ENCODE peak calls at places on chromosome 10, in eight cellular contexts. W, R, H, A, Y, X, S and J are unnamed samples.

GRCh38 chr10:31999836-32000235 is 56.4 kb downstream of the KIF5B start:
- DNase-seq in R (no peak), A (no peak), H (no peak), X (no peak), S (no peak), W (no peak), Y (no peak), J (no peak)

GRCh38 chr10:43202224-43202656 is 64.0 kb downstream of the CSGALNACT2 start:
- DNase-seq in S (peak), X (no peak), W (peak), Y (no peak), R (peak), H (peak), A (peak), J (peak)

GRCh38 chr10:73601486-73601921 is 10.4 kb upstream of the USP54 start:
- DNase-seq in A (no peak), X (no peak), H (no peak), S (no peak), R (no peak), Y (peak), W (no peak), J (no peak)

GRCh38 chr10:117138838-117139580 is 939 bp upstream of the VAX1 start:
- DNase-seq in R (no peak), W (no peak), H (no peak), X (no peak), Y (no peak), S (no peak), A (no peak), J (no peak)

GRCh38 chr10:15436696-15437095 is 65.6 kb upstream of the FAM171A1 start:
- DNase-seq in R (no peak), Y (no peak), X (no peak), A (no peak), H (no peak), W (no peak), S (no peak), J (no peak)

GRCh38 chr10:45375716-45376231 is 1.8 kb downstream of the ALOX5 start:
- DNase-seq in Y (no peak), A (no peak), S (no peak), R (no peak), H (no peak), W (no peak), X (no peak), J (no peak)

GRCh38 chr10:28796606-28797512 is 119.5 kb downstream of the BAMBI start:
- DNase-seq in R (no peak), S (no peak), A (peak), X (no peak), W (no peak), Y (peak), H (no peak), J (no peak)

GRCh38 chr10:80684217-80684616 is 146.5 kb downstream of the SH2D4B start:
- DNase-seq in W (no peak), S (no peak), A (no peak), X (no peak), R (no peak), H (no peak), Y (peak), J (no peak)

GRCh38 chr10:53597835-53598251 is 825.3 kb upstream of the MBL2 start:
- DNase-seq in X (no peak), H (no peak), Y (no peak), A (no peak), W (no peak), R (no peak), S (no peak), J (no peak)

GRCh38 chr10:43407148-43407575 is 1.8 kb downstream of the HNRNPF start:
- DNase-seq in X (no peak), A (peak), S (peak), W (peak), H (peak), R (peak), Y (no peak), J (peak)

GRCh38 chr10:72308320-72308987 is 34.7 kb downstream of the DDIT4 start:
- DNase-seq in R (no peak), S (no peak), W (no peak), A (no peak), Y (peak), H (no peak), X (no peak), J (peak)

GRCh38 chr10:100741386-100742066 is 3.9 kb upstream of the PAX2 start:
- DNase-seq in S (no peak), X (no peak), H (no peak), Y (no peak), W (no peak), R (no peak), A (no peak), J (no peak)

GRCh38 chr10:69912584-69912983 is 110.9 kb downstream of the COL13A1 start:
- DNase-seq in S (no peak), Y (no peak), R (no peak), H (no peak), W (no peak), X (no peak), A (no peak), J (no peak)

GRCh38 chr10:62029401-62029800 is 127.9 kb downstream of the ARID5B start:
- DNase-seq in R (no peak), X (no peak), S (no peak), A (no peak), H (no peak), Y (no peak), W (no peak), J (no peak)

GRCh38 chr10:114674321-114674720 is 16.2 kb upstream of the ABLIM1 start:
- DNase-seq in H (no peak), W (no peak), X (no peak), Y (no peak), A (no peak), S (no peak), R (no peak), J (no peak)

GRCh38 chr10:92742331-92743228 is 52.8 kb downstream of the HHEX start:
- DNase-seq in R (no peak), A (no peak), X (no peak), S (no peak), H (no peak), W (no peak), Y (no peak), J (no peak)

GRCh38 chr10:3395487-3395886 is 222.9 kb upstream of the PITRM1 start:
- DNase-seq in A (no peak), S (no peak), R (no peak), H (no peak), W (peak), Y (no peak), X (no peak), J (no peak)

GRCh38 chr10:14403359-14403758 is 72.6 kb upstream of the FRMD4A start:
- DNase-seq in X (no peak), Y (no peak), W (no peak), S (no peak), A (no peak), H (no peak), R (no peak), J (no peak)

GRCh38 chr10:60107308-60107976 is 201.1 kb upstream of the CCDC6 start:
- DNase-seq in W (no peak), X (no peak), H (no peak), S (no peak), Y (no peak), R (no peak), A (no peak), J (no peak)

GRCh38 chr10:110076559-110077318 is 69.0 kb downstream of the ADD3 start:
- DNase-seq in R (peak), A (peak), Y (peak), H (no peak), X (no peak), W (no peak), S (no peak), J (peak)

GRCh38 chr10:100881552-100882250 is 31.1 kb upstream of the SLF2 start:
- DNase-seq in Y (no peak), S (no peak), H (no peak), X (no peak), R (no peak), A (no peak), W (no peak), J (no peak)

GRCh38 chr10:90856261-90856660 is 1.6 kb downstream of the HTR7 start:
- DNase-seq in R (no peak), Y (no peak), W (no peak), H (no peak), X (no peak), S (no peak), A (no peak), J (no peak)

GRCh38 chr10:129441391-129442009 is 25.5 kb upstream of the MGMT start:
- DNase-seq in H (no peak), R (no peak), Y (no peak), W (no peak), A (no peak), X (no peak), S (no peak), J (no peak)

GRCh38 chr10:74743401-74743800 is 83.0 kb upstream of the KAT6B start:
- DNase-seq in H (no peak), S (no peak), W (no peak), Y (no peak), A (no peak), R (no peak), X (no peak), J (no peak)

GRCh38 chr10:54866666-54867065 is 65.6 kb upstream of the PCDH15 start:
- DNase-seq in W (no peak), R (no peak), Y (no peak), S (no peak), X (no peak), A (no peak), H (no peak), J (no peak)

GRCh38 chr10:122127943-122128342 is 139.0 kb downstream of the TACC2 start:
- DNase-seq in A (peak), W (no peak), X (no peak), S (no peak), R (no peak), H (no peak), Y (peak), J (peak)

GRCh38 chr10:123204127-123204461 is 49.9 kb downstream of the BUB3 start:
- DNase-seq in A (no peak), Y (no peak), W (no peak), S (no peak), R (no peak), H (no peak), X (no peak), J (no peak)

GRCh38 chr10:93333278-93333978 is 148.7 kb downstream of the MYOF start:
- DNase-seq in R (no peak), H (no peak), Y (no peak), W (peak), X (no peak), S (no peak), A (no peak), J (no peak)

GRCh38 chr10:51675088-51675487 is 24.3 kb downstream of the CSTF2T start:
- DNase-seq in R (no peak), X (no peak), Y (no peak), W (no peak), A (no peak), S (no peak), H (no peak), J (no peak)

GRCh38 chr10:71222541-71223364 is 10.4 kb downstream of the UNC5B start:
- DNase-seq in X (no peak), H (no peak), R (no peak), W (no peak), A (peak), S (no peak), Y (no peak), J (no peak)

GRCh38 chr10:24912214-24912613 is 40.2 kb downstream of the PRTFDC1 start:
- DNase-seq in H (no peak), Y (peak), X (no peak), S (no peak), A (no peak), W (no peak), R (no peak), J (no peak)

GRCh38 chr10:101012525-101013364 is 13.1 kb downstream of the LZTS2 start:
- DNase-seq in X (no peak), A (peak), R (peak), S (peak), H (peak), W (peak), Y (peak), J (peak)

GRCh38 chr10:62233494-62234283 is 35.0 kb downstream of the RTKN2 start:
- DNase-seq in A (no peak), X (no peak), S (no peak), R (no peak), Y (no peak), H (no peak), W (no peak), J (no peak)

GRCh38 chr10:26555719-26556368 is 117.7 kb downstream of the APBB1IP start:
- DNase-seq in H (no peak), S (no peak), W (no peak), A (peak), Y (peak), R (no peak), X (peak), J (no peak)

GRCh38 chr10:93384006-93384405 is 98.1 kb downstream of the MYOF start:
- DNase-seq in X (no peak), A (no peak), S (no peak), Y (peak), H (no peak), R (no peak), W (no peak), J (no peak)

GRCh38 chr10:110865184-110865803 is 6.4 kb upstream of the PDCD4 start:
- DNase-seq in W (no peak), R (no peak), X (no peak), S (no peak), H (no peak), Y (no peak), A (no peak), J (no peak)

GRCh38 chr10:12483996-12484944 is 134.9 kb downstream of the CAMK1D start:
- DNase-seq in R (no peak), S (no peak), X (no peak), A (no peak), H (no peak), Y (no peak), W (no peak), J (no peak)